ENCODE peak calls at places on chromosomes 12 and 14, in six cellular contexts. G is Calu3, W is PC-3, V is GM12864, H is mucosa of gallbladder, K is mucosa of descending colon. M is an unnamed sample.

GRCh38 chr12:549476-550082 is 89.8 kb downstream of the B4GALNT3 start:
- DNase-seq in G (no peak), W (no peak), V (no peak), H (no peak), K (peak; percentile 36), M (no peak)

GRCh38 chr12:121371404-121371803 is 19.2 kb upstream of the ANAPC5 start:
- DNase-seq in G (no peak), W (no peak), V (no peak), H (no peak), K (no peak), M (peak; percentile 43)

GRCh38 chr12:110345176-110345651 is 58.3 kb downstream of the ANAPC7 start:
- DNase-seq in G (peak; percentile 94), W (peak; percentile 98), V (no peak), H (peak; percentile 59), K (no peak), M (peak; percentile 67)

GRCh38 chr12:121296618-121297476 is at the start of gene CAMKK2:
- DNase-seq in G (peak; percentile 94), W (peak; percentile 91), V (no peak), H (peak; percentile 83), K (peak; percentile 90), M (peak; percentile 94)

GRCh38 chr12:72053604-72054003 is 115.0 kb downstream of the TPH2 start:
- DNase-seq in G (peak; percentile 15), W (no peak), V (no peak), H (no peak), K (no peak), M (no peak)

GRCh38 chr14:47675489-47676300 is at the start of gene MDGA2:
- DNase-seq in G (no peak), W (no peak), V (no peak), H (no peak), K (peak; percentile 33), M (no peak)

GRCh38 chr12:58171914-58172313 is 230.5 kb downstream of the ATP23 start:
- DNase-seq in G (no peak), W (no peak), V (no peak), H (peak; percentile 49), K (no peak), M (no peak)

GRCh38 chr14:98278805-98279204 is 993.2 kb downstream of the BCL11B start:
- DNase-seq in G (no peak), W (no peak), V (no peak), H (no peak), K (no peak), M (no peak)

GRCh38 chr12:120175062-120175461 is 19.5 kb downstream of the GCN1 start:
- DNase-seq in G (no peak), W (no peak), V (no peak), H (no peak), K (no peak), M (no peak)

GRCh38 chr12:63041601-63042000 is 106.7 kb upstream of the PPM1H start:
- DNase-seq in G (no peak), W (no peak), V (no peak), H (no peak), K (no peak), M (no peak)

GRCh38 chr14:71647086-71647784 is 285.0 kb upstream of the RGS6 start:
- DNase-seq in G (peak; percentile 60), W (peak; percentile 89), V (no peak), H (peak; percentile 58), K (no peak), M (no peak)